ENCODE peak calls at places on chromosomes 11 and 22, in five cellular contexts. L is neural progenitor cell; M is progenitor cell of endocrine pancreas; Y is activated CD4-positive, alpha-beta T cell treated with anti-CD3 and anti-CD28 coated beads, Interleukin-2, amount 10 ng/mL, durations not matched to agents 7 days and 5 days; I is fibroblast of the aortic adventitia. B is an unnamed sample.

GRCh38 chr11:35144103-35144741 is 5.3 kb downstream of the CD44 start:
- DNase-seq in L (no peak), M (no peak), Y (peak), I (peak), B (no peak)

GRCh38 chr11:1153105-1153950 is 4.4 kb upstream of the MUC5AC start:
- DNase-seq in L (no peak), M (peak), Y (no peak), I (no peak), B (no peak)

GRCh38 chr11:119856681-119857485 is 127.9 kb upstream of the NECTIN1 start:
- DNase-seq in L (peak), M (no peak), Y (no peak), I (no peak), B (no peak)

GRCh38 chr11:116792869-116793475 is 1.3 kb upstream of the APOA5 start:
- DNase-seq in L (no peak), M (no peak), Y (no peak), I (peak), B (no peak)

GRCh38 chr11:61367406-61367805 is 5.2 kb downstream of the TMEM138 start:
- DNase-seq in L (no peak), M (no peak), Y (no peak), I (no peak), B (no peak)

GRCh38 chr11:70731670-70732492 is 333.6 kb downstream of the CTTN start:
- DNase-seq in L (no peak), M (no peak), Y (no peak), I (no peak), B (no peak)

GRCh38 chr22:46356496-46357185 is 21.1 kb downstream of the TRMU start:
- DNase-seq in L (no peak), M (no peak), Y (no peak), I (no peak), B (no peak)

GRCh38 chr22:27794244-27794643 is 7.3 kb downstream of the MN1 start:
- DNase-seq in L (peak), M (no peak), Y (no peak), I (no peak), B (no peak)

GRCh38 chr11:108117746-108118371 is 3.5 kb upstream of the ACAT1 start:
- DNase-seq in L (peak), M (no peak), Y (no peak), I (peak), B (no peak)

GRCh38 chr11:36110698-36111410 is 167.0 kb downstream of the LDLRAD3 start:
- DNase-seq in L (peak), M (no peak), Y (no peak), I (no peak), B (no peak)

GRCh38 chr11:57124912-57125311 is 56.8 kb upstream of the LRRC55 start:
- DNase-seq in L (peak), M (no peak), Y (no peak), I (no peak), B (no peak)

GRCh38 chr22:35467788-35468187 is 67.8 kb downstream of the MCM5 start:
- DNase-seq in L (peak), M (no peak), Y (no peak), I (peak), B (no peak)

GRCh38 chr11:128493570-128493965 is 93.8 kb downstream of the ETS1 start:
- DNase-seq in L (no peak), M (no peak), Y (no peak), I (peak), B (no peak)

B was measured in stimulated activated CD8-positive, alpha-beta memory T cell treated with anti-CD3 and anti-CD28 coated beads, Interleukin-4, amount 100 ng/mL, for 1 hour.